ENCODE peak calls at places on chromosomes 1 and 21, in seven cellular contexts. T is heart left ventricle; J is fibroblast of mammary gland; S is PC-9; G is fibroblast of lung; F is naive thymus-derived CD4-positive, alpha-beta T cell; R is esophagus squamous epithelium. O is an unnamed sample.

GRCh38 chr1:42335050-42335808 is at the start of gene FOXJ3:
- DNase-seq in T (peak; percentile 97), J (peak; percentile 94), S (peak; percentile 94), G (peak; percentile 97), F (peak; percentile 86), R (peak; percentile 31), O (peak; percentile 94)

GRCh38 chr1:102466487-102466886 is 469.8 kb upstream of the OLFM3 start:
- DNase-seq in T (no peak), J (no peak), S (no peak), G (no peak), F (no peak), R (no peak), O (no peak)

GRCh38 chr1:76425843-76426145 is 351.2 kb downstream of the ST6GALNAC3 start:
- DNase-seq in T (no peak), J (peak; percentile 77), S (no peak), G (peak; percentile 32), F (no peak), R (no peak), O (peak; percentile 57)

GRCh38 chr21:44647222-44647552 is 973 bp downstream of the KRTAP10-11 start:
- DNase-seq in T (no peak), J (no peak), S (no peak), G (no peak), F (no peak), R (no peak), O (no peak)

GRCh38 chr1:54973205-54973921 is 7.1 kb upstream of the TMEM61 start:
- DNase-seq in T (peak; percentile 73), J (peak; percentile 47), S (no peak), G (peak; percentile 59), F (no peak), R (no peak), O (no peak)

GRCh38 chr1:114719424-114719787 is 2.8 kb upstream of the NRAS start:
- DNase-seq in T (no peak), J (peak; percentile 53), S (no peak), G (peak; percentile 42), F (no peak), R (no peak), O (no peak)

GRCh38 chr1:110615548-110616130 is 9.5 kb upstream of the KCNA2 start:
- DNase-seq in T (peak; percentile 72), J (peak; percentile 63), S (peak; percentile 71), G (peak; percentile 34), F (no peak), R (no peak), O (peak; percentile 52)

GRCh38 chr1:905811-906531 is 17.8 kb upstream of the SAMD11 start:
- DNase-seq in T (peak; percentile 34), J (no peak), S (no peak), G (no peak), F (no peak), R (no peak), O (no peak)

GRCh38 chr1:21818661-21819060 is 6.6 kb downstream of the LDLRAD2 start:
- DNase-seq in T (peak; percentile 51), J (peak; percentile 29), S (no peak), G (no peak), F (no peak), R (no peak), O (no peak)

GRCh38 chr1:221794079-221794670 is 52.3 kb upstream of the DUSP10 start:
- DNase-seq in T (no peak), J (peak; percentile 42), S (no peak), G (peak; percentile 60), F (no peak), R (no peak), O (no peak)

GRCh38 chr1:29801561-29801973 is 565.2 kb downstream of the PTPRU start:
- DNase-seq in T (no peak), J (no peak), S (no peak), G (no peak), F (no peak), R (no peak), O (no peak)

GRCh38 chr21:37230632-37231246 is 36.4 kb downstream of the VPS26C start:
- DNase-seq in T (no peak), J (no peak), S (no peak), G (no peak), F (no peak), R (no peak), O (no peak)

GRCh38 chr1:155093938-155094621 is 15.4 kb downstream of the EFNA3 start:
- DNase-seq in T (peak; percentile 65), J (peak; percentile 49), S (no peak), G (peak; percentile 45), F (no peak), R (no peak), O (no peak)

GRCh38 chr21:28445081-28445830 is 547.4 kb downstream of the LTN1 start:
- DNase-seq in T (no peak), J (peak; percentile 95), S (no peak), G (peak; percentile 75), F (no peak), R (no peak), O (peak; percentile 23)

GRCh38 chr1:48198970-48199369 is 23.5 kb upstream of the SLC5A9 start:
- DNase-seq in T (no peak), J (no peak), S (no peak), G (no peak), F (no peak), R (no peak), O (no peak)

GRCh38 chr21:41316200-41316599 is 401 bp upstream of the FAM3B start:
- DNase-seq in T (no peak), J (no peak), S (no peak), G (no peak), F (no peak), R (no peak), O (no peak)
- H3K4me3 ChIP-seq in T (peak overlapping the region; percentile 38), J (no peak overlapping the region), S (no peak overlapping the region), G (no peak overlapping the region), F (no peak overlapping the region), R (peak overlapping the region; percentile 52), O (no peak overlapping the region)

GRCh38 chr1:53949651-53950050 is 3.5 kb downstream of the LRRC42 start:
- DNase-seq in T (no peak), J (no peak), S (no peak), G (no peak), F (no peak), R (no peak), O (no peak)

GRCh38 chr1:53947172-53947835 is 1.2 kb downstream of the LRRC42 start:
- DNase-seq in T (no peak), J (no peak), S (no peak), G (no peak), F (no peak), R (no peak), O (no peak)

GRCh38 chr1:53949023-53949611 is 3.0 kb downstream of the LRRC42 start:
- DNase-seq in T (no peak), J (peak; percentile 58), S (peak; percentile 22), G (peak; percentile 41), F (no peak), R (no peak), O (no peak)

GRCh38 chr1:53946252-53947171 is at the start of gene LRRC42:
- DNase-seq in T (no peak), J (no peak), S (no peak), G (no peak), F (no peak), R (no peak), O (no peak)

DNA sequence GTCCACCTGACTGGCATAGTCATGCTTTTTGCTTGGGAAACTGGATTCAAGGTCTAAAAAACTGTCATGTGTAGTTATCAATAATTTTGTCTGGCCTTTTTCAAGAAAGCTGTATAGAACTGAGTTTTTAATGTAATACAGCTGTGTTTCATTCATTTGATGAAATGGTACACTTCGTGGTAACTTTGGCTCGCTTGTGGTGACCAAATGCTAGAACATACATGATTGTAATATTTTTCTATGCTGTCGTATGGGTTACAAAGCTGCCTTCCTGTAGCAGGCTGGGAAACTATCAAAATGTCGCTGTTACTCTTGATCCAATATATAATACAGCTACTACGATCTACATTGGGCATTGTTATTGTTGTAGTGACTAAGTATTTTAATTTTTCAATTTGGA is 2.1 kb downstream of the LRRC42 start:
- DNase-seq in T (no peak), J (peak; percentile 39), S (no peak), G (no peak), F (no peak), R (no peak), O (no peak)
- H3K4me3 ChIP-seq in T (no peak overlapping the region), J (no peak overlapping the region), S (no peak overlapping the region), G (no peak overlapping the region), F (no peak overlapping the region), R (no peak overlapping the region), O (no peak overlapping the region)

GRCh38 chr1:180397190-180397589 is 105.2 kb downstream of the ACBD6 start:
- DNase-seq in T (no peak), J (no peak), S (no peak), G (no peak), F (no peak), R (no peak), O (no peak)
- H3K4me3 ChIP-seq in T (no peak overlapping the region), J (no peak overlapping the region), S (no peak overlapping the region), G (no peak overlapping the region), F (no peak overlapping the region), R (no peak overlapping the region), O (no peak overlapping the region)

DNA sequence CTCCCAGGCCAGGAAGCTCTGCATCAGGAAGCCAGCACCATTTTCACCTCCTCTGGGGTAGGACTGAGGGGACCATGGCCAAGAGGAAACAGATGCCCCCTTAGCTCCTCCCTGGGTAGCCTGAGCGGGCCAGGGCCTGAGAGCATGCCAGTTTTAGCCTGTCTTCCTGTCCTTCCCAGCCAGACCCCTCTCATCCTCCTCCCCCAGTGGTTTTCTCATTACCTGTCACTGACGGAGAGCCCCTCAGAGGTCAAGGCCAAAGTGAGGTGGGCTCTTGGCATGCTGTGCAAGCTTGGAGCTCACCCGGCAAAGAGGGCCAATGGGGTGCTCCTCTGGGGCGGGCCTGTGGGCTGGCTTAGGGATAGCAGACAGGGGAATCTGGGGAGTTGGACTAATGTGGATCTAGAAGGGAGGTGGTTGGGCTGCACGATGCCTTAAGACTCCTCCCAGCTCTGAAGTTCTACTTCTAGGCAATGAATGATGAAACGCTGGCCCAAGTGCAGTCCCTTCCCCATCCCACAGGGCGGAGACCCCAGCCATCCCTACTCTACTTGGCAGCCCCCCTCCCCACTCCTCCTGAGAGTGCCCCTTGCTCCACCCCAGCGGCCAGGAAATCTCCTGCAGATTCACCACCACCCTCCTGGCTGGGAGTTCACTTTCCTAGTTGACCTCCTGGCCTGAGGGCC is 9.5 kb upstream of the LMNA start:
- DNase-seq in T (no peak), J (peak; percentile 70), S (no peak), G (no peak), F (no peak), R (no peak), O (no peak)
- H3K4me3 ChIP-seq in T (no peak overlapping the region), J (no peak overlapping the region), S (no peak overlapping the region), G (no peak overlapping the region), F (peak overlapping the region; percentile 48), R (no peak overlapping the region), O (no peak overlapping the region)

GRCh38 chr1:20174937-20175666 is 10.8 kb upstream of the UBXN10 start:
- DNase-seq in T (no peak), J (peak; percentile 46), S (no peak), G (no peak), F (no peak), R (no peak), O (no peak)
- H3K4me3 ChIP-seq in T (no peak overlapping the region), J (no peak overlapping the region), S (no peak overlapping the region), G (no peak overlapping the region), F (no peak overlapping the region), R (no peak overlapping the region), O (no peak overlapping the region)

GRCh38 chr1:45926302-45926701 is 122.9 kb downstream of the MAST2 start:
- DNase-seq in T (no peak), J (no peak), S (no peak), G (no peak), F (no peak), R (no peak), O (no peak)
- H3K4me3 ChIP-seq in T (no peak overlapping the region), J (no peak overlapping the region), S (no peak overlapping the region), G (no peak overlapping the region), F (no peak overlapping the region), R (no peak overlapping the region), O (no peak overlapping the region)